ENCODE peak calls at places on chromosome 16, in seven cellular contexts. One of them, this sample, is unnamed.

GRCh38 chr16:12584488-12585233 is 219.0 kb downstream of the CPPED1 start:
- DNase-seq in AG20443: no peak
- DNase-seq in mucosa of gallbladder: no peak
- DNase-seq in H54: no peak
- DNase-seq in fibroblast of gingiva: no peak
- DNase-seq in NCI-H345: no peak
- DNase-seq in cardiac fibroblast: peak
- DNase-seq in this sample: no peak

GRCh38 chr16:49701867-49702494 is 153.9 kb downstream of the ZNF423 start:
- DNase-seq in AG20443: peak
- DNase-seq in mucosa of gallbladder: peak
- DNase-seq in H54: no peak
- DNase-seq in fibroblast of gingiva: no peak
- DNase-seq in NCI-H345: peak
- DNase-seq in cardiac fibroblast: peak
- DNase-seq in this sample: no peak

GRCh38 chr16:56869513-56870270 is 4.7 kb downstream of the SLC12A3 start:
- DNase-seq in AG20443: no peak
- DNase-seq in mucosa of gallbladder: peak
- DNase-seq in H54: peak
- DNase-seq in fibroblast of gingiva: no peak
- DNase-seq in NCI-H345: no peak
- DNase-seq in cardiac fibroblast: no peak
- DNase-seq in this sample: no peak

GRCh38 chr16:3902731-3903130 is 22.2 kb upstream of the CREBBP start:
- DNase-seq in AG20443: no peak
- DNase-seq in mucosa of gallbladder: no peak
- DNase-seq in H54: no peak
- DNase-seq in fibroblast of gingiva: no peak
- DNase-seq in NCI-H345: peak
- DNase-seq in cardiac fibroblast: no peak
- DNase-seq in this sample: no peak

GRCh38 chr16:82317411-82318168 is 147.6 kb upstream of the MPHOSPH6 start:
- DNase-seq in AG20443: no peak
- DNase-seq in mucosa of gallbladder: no peak
- DNase-seq in H54: no peak
- DNase-seq in fibroblast of gingiva: no peak
- DNase-seq in NCI-H345: no peak
- DNase-seq in cardiac fibroblast: no peak
- DNase-seq in this sample: no peak

GRCh38 chr16:52671560-52671959 is 124.6 kb upstream of the TOX3 start:
- DNase-seq in AG20443: no peak
- DNase-seq in mucosa of gallbladder: no peak
- DNase-seq in H54: no peak
- DNase-seq in fibroblast of gingiva: no peak
- DNase-seq in NCI-H345: no peak
- DNase-seq in cardiac fibroblast: no peak
- DNase-seq in this sample: no peak

GRCh38 chr16:57875347-57875746 is 73.1 kb upstream of the KIFC3 start:
- DNase-seq in AG20443: no peak
- DNase-seq in mucosa of gallbladder: no peak
- DNase-seq in H54: no peak
- DNase-seq in fibroblast of gingiva: no peak
- DNase-seq in NCI-H345: no peak
- DNase-seq in cardiac fibroblast: no peak
- DNase-seq in this sample: no peak

GRCh38 chr16:67786491-67786890 is 19.9 kb downstream of the RANBP10 start:
- DNase-seq in AG20443: no peak
- DNase-seq in mucosa of gallbladder: no peak
- DNase-seq in H54: no peak
- DNase-seq in fibroblast of gingiva: no peak
- DNase-seq in NCI-H345: no peak
- DNase-seq in cardiac fibroblast: no peak
- DNase-seq in this sample: no peak

GRCh38 chr16:72856797-72857196 is 191.1 kb downstream of the ZFHX3 start:
- DNase-seq in AG20443: peak
- DNase-seq in mucosa of gallbladder: no peak
- DNase-seq in H54: no peak
- DNase-seq in fibroblast of gingiva: no peak
- DNase-seq in NCI-H345: no peak
- DNase-seq in cardiac fibroblast: no peak
- DNase-seq in this sample: no peak

GRCh38 chr16:29995330-29995910 is at the start of gene HIRIP3:
- DNase-seq in AG20443: peak
- DNase-seq in mucosa of gallbladder: peak
- DNase-seq in H54: peak
- DNase-seq in fibroblast of gingiva: peak
- DNase-seq in NCI-H345: peak
- DNase-seq in cardiac fibroblast: peak
- DNase-seq in this sample: peak

GRCh38 chr16:50093607-50094570 is 28.1 kb downstream of the HEATR3 start:
- DNase-seq in AG20443: peak
- DNase-seq in mucosa of gallbladder: peak
- DNase-seq in H54: no peak
- DNase-seq in fibroblast of gingiva: no peak
- DNase-seq in NCI-H345: no peak
- DNase-seq in cardiac fibroblast: peak
- DNase-seq in this sample: no peak

GRCh38 chr16:72162105-72162680 is 9.8 kb downstream of the PMFBP1 start:
- DNase-seq in AG20443: no peak
- DNase-seq in mucosa of gallbladder: no peak
- DNase-seq in H54: no peak
- DNase-seq in fibroblast of gingiva: no peak
- DNase-seq in NCI-H345: no peak
- DNase-seq in cardiac fibroblast: no peak
- DNase-seq in this sample: no peak

GRCh38 chr16:14300631-14301149 is 229.6 kb downstream of the MRTFB start:
- DNase-seq in AG20443: peak
- DNase-seq in mucosa of gallbladder: peak
- DNase-seq in H54: peak
- DNase-seq in fibroblast of gingiva: peak
- DNase-seq in NCI-H345: peak
- DNase-seq in cardiac fibroblast: peak
- DNase-seq in this sample: peak

GRCh38 chr16:1993731-1994131 is 4.0 kb downstream of the SYNGR3 start:
- DNase-seq in AG20443: peak
- DNase-seq in mucosa of gallbladder: no peak
- DNase-seq in H54: no peak
- DNase-seq in fibroblast of gingiva: no peak
- DNase-seq in NCI-H345: no peak
- DNase-seq in cardiac fibroblast: no peak
- DNase-seq in this sample: no peak

GRCh38 chr16:578870-579405 is 9.2 kb downstream of the PIGQ start:
- DNase-seq in AG20443: peak
- DNase-seq in mucosa of gallbladder: peak
- DNase-seq in H54: no peak
- DNase-seq in fibroblast of gingiva: peak
- DNase-seq in NCI-H345: peak
- DNase-seq in cardiac fibroblast: peak
- DNase-seq in this sample: peak

GRCh38 chr16:88705076-88705684 is 1.0 kb downstream of the RNF166 start:
- DNase-seq in AG20443: peak
- DNase-seq in mucosa of gallbladder: no peak
- DNase-seq in H54: no peak
- DNase-seq in fibroblast of gingiva: no peak
- DNase-seq in NCI-H345: no peak
- DNase-seq in cardiac fibroblast: peak
- DNase-seq in this sample: peak

GRCh38 chr16:58644765-58645487 is 15.3 kb upstream of the CNOT1 start:
- DNase-seq in AG20443: no peak
- DNase-seq in mucosa of gallbladder: no peak
- DNase-seq in H54: no peak
- DNase-seq in fibroblast of gingiva: no peak
- DNase-seq in NCI-H345: no peak
- DNase-seq in cardiac fibroblast: no peak
- DNase-seq in this sample: no peak

GRCh38 chr16:29864205-29864604 is 1.2 kb upstream of the CDIPT start:
- DNase-seq in AG20443: no peak
- DNase-seq in mucosa of gallbladder: no peak
- DNase-seq in H54: no peak
- DNase-seq in fibroblast of gingiva: no peak
- DNase-seq in NCI-H345: no peak
- DNase-seq in cardiac fibroblast: no peak
- DNase-seq in this sample: no peak

GRCh38 chr16:75385507-75386152 is 47.7 kb downstream of the CFDP1 start:
- DNase-seq in AG20443: peak
- DNase-seq in mucosa of gallbladder: no peak
- DNase-seq in H54: no peak
- DNase-seq in fibroblast of gingiva: peak
- DNase-seq in NCI-H345: peak
- DNase-seq in cardiac fibroblast: peak
- DNase-seq in this sample: peak

GRCh38 chr16:30951785-30952184 is 2.9 kb downstream of the ORAI3 start:
- DNase-seq in AG20443: no peak
- DNase-seq in mucosa of gallbladder: peak
- DNase-seq in H54: no peak
- DNase-seq in fibroblast of gingiva: peak
- DNase-seq in NCI-H345: no peak
- DNase-seq in cardiac fibroblast: peak
- DNase-seq in this sample: no peak

GRCh38 chr16:11168386-11169065 is 87.5 kb downstream of the SOCS1 start:
- DNase-seq in AG20443: no peak
- DNase-seq in mucosa of gallbladder: no peak
- DNase-seq in H54: no peak
- DNase-seq in fibroblast of gingiva: no peak
- DNase-seq in NCI-H345: no peak
- DNase-seq in cardiac fibroblast: peak
- DNase-seq in this sample: no peak

GRCh38 chr16:83113317-83113716 is 486.5 kb downstream of the CDH13 start:
- DNase-seq in AG20443: peak
- DNase-seq in mucosa of gallbladder: peak
- DNase-seq in H54: no peak
- DNase-seq in fibroblast of gingiva: no peak
- DNase-seq in NCI-H345: no peak
- DNase-seq in cardiac fibroblast: peak
- DNase-seq in this sample: no peak

GRCh38 chr16:86244936-86245335 is 265.4 kb upstream of the FOXF1 start:
- DNase-seq in AG20443: no peak
- DNase-seq in mucosa of gallbladder: peak
- DNase-seq in H54: no peak
- DNase-seq in fibroblast of gingiva: no peak
- DNase-seq in NCI-H345: no peak
- DNase-seq in cardiac fibroblast: no peak
- DNase-seq in this sample: no peak

GRCh38 chr16:17828012-17828411 is 357.3 kb upstream of the XYLT1 start:
- DNase-seq in AG20443: peak
- DNase-seq in mucosa of gallbladder: no peak
- DNase-seq in H54: no peak
- DNase-seq in fibroblast of gingiva: peak
- DNase-seq in NCI-H345: no peak
- DNase-seq in cardiac fibroblast: peak
- DNase-seq in this sample: no peak

GRCh38 chr16:9138731-9139501 is 47.5 kb downstream of the HAPSTR1 start:
- DNase-seq in AG20443: peak
- DNase-seq in mucosa of gallbladder: peak
- DNase-seq in H54: no peak
- DNase-seq in fibroblast of gingiva: peak
- DNase-seq in NCI-H345: peak
- DNase-seq in cardiac fibroblast: peak
- DNase-seq in this sample: peak

GRCh38 chr16:82755570-82756282 is 129.0 kb downstream of the CDH13 start:
- DNase-seq in AG20443: no peak
- DNase-seq in mucosa of gallbladder: no peak
- DNase-seq in H54: no peak
- DNase-seq in fibroblast of gingiva: no peak
- DNase-seq in NCI-H345: no peak
- DNase-seq in cardiac fibroblast: peak
- DNase-seq in this sample: no peak

GRCh38 chr16:8694795-8695194 is 20.4 kb downstream of the ABAT start:
- DNase-seq in AG20443: no peak
- DNase-seq in mucosa of gallbladder: no peak
- DNase-seq in H54: no peak
- DNase-seq in fibroblast of gingiva: no peak
- DNase-seq in NCI-H345: no peak
- DNase-seq in cardiac fibroblast: no peak
- DNase-seq in this sample: no peak

GRCh38 chr16:55475919-55476318 is 3.1 kb upstream of the MMP2 start:
- DNase-seq in AG20443: no peak
- DNase-seq in mucosa of gallbladder: no peak
- DNase-seq in H54: no peak
- DNase-seq in fibroblast of gingiva: no peak
- DNase-seq in NCI-H345: no peak
- DNase-seq in cardiac fibroblast: peak
- DNase-seq in this sample: no peak

GRCh38 chr16:3879258-3879886 is 1.1 kb downstream of the CREBBP start:
- DNase-seq in AG20443: no peak
- DNase-seq in mucosa of gallbladder: no peak
- DNase-seq in H54: no peak
- DNase-seq in fibroblast of gingiva: no peak
- DNase-seq in NCI-H345: no peak
- DNase-seq in cardiac fibroblast: peak
- DNase-seq in this sample: no peak

GRCh38 chr16:57525761-57526160 is 10.6 kb downstream of the CCDC102A start:
- DNase-seq in AG20443: no peak
- DNase-seq in mucosa of gallbladder: no peak
- DNase-seq in H54: no peak
- DNase-seq in fibroblast of gingiva: no peak
- DNase-seq in NCI-H345: no peak
- DNase-seq in cardiac fibroblast: no peak
- DNase-seq in this sample: no peak

GRCh38 chr16:85522517-85522841 is 90.6 kb upstream of the GSE1 start:
- DNase-seq in AG20443: no peak
- DNase-seq in mucosa of gallbladder: no peak
- DNase-seq in H54: no peak
- DNase-seq in fibroblast of gingiva: no peak
- DNase-seq in NCI-H345: no peak
- DNase-seq in cardiac fibroblast: no peak
- DNase-seq in this sample: no peak

GRCh38 chr16:57798953-57799618 is 3.2 kb downstream of the KIFC3 start:
- DNase-seq in AG20443: no peak
- DNase-seq in mucosa of gallbladder: no peak
- DNase-seq in H54: no peak
- DNase-seq in fibroblast of gingiva: no peak
- DNase-seq in NCI-H345: peak
- DNase-seq in cardiac fibroblast: no peak
- DNase-seq in this sample: no peak

GRCh38 chr16:67268136-67268579 is 11.2 kb upstream of the PLEKHG4 start:
- DNase-seq in AG20443: peak
- DNase-seq in mucosa of gallbladder: peak
- DNase-seq in H54: no peak
- DNase-seq in fibroblast of gingiva: peak
- DNase-seq in NCI-H345: no peak
- DNase-seq in cardiac fibroblast: peak
- DNase-seq in this sample: no peak

GRCh38 chr16:78211951-78212350 is 112.5 kb downstream of the WWOX start:
- DNase-seq in AG20443: no peak
- DNase-seq in mucosa of gallbladder: no peak
- DNase-seq in H54: no peak
- DNase-seq in fibroblast of gingiva: no peak
- DNase-seq in NCI-H345: no peak
- DNase-seq in cardiac fibroblast: no peak
- DNase-seq in this sample: no peak

GRCh38 chr16:74736531-74737157 is 36.0 kb upstream of the MLKL start:
- DNase-seq in AG20443: no peak
- DNase-seq in mucosa of gallbladder: no peak
- DNase-seq in H54: no peak
- DNase-seq in fibroblast of gingiva: no peak
- DNase-seq in NCI-H345: no peak
- DNase-seq in cardiac fibroblast: no peak
- DNase-seq in this sample: no peak

GRCh38 chr16:77905356-77905920 is 116.9 kb upstream of the CLEC3A start:
- DNase-seq in AG20443: no peak
- DNase-seq in mucosa of gallbladder: no peak
- DNase-seq in H54: no peak
- DNase-seq in fibroblast of gingiva: no peak
- DNase-seq in NCI-H345: peak
- DNase-seq in cardiac fibroblast: no peak
- DNase-seq in this sample: no peak

GRCh38 chr16:569445-570254 is at the start of gene PIGQ:
- DNase-seq in AG20443: peak
- DNase-seq in mucosa of gallbladder: peak
- DNase-seq in H54: peak
- DNase-seq in fibroblast of gingiva: peak
- DNase-seq in NCI-H345: peak
- DNase-seq in cardiac fibroblast: peak
- DNase-seq in this sample: peak

GRCh38 chr16:79644977-79645667 is 44.6 kb upstream of the MAF start:
- DNase-seq in AG20443: no peak
- DNase-seq in mucosa of gallbladder: no peak
- DNase-seq in H54: no peak
- DNase-seq in fibroblast of gingiva: no peak
- DNase-seq in NCI-H345: no peak
- DNase-seq in cardiac fibroblast: no peak
- DNase-seq in this sample: no peak